ENCODE peak calls at places on chromosomes 3 and 15, in eight cellular contexts. One of them, this sample, is unnamed.

GRCh38 chr3:139343895-139344856 is at the start of gene MRPS22:
- DNase-seq in H7: peak; percentile 84
- DNase-seq in H9: peak; percentile 90
- DNase-seq in tibial artery: peak; percentile 85
- DNase-seq in small intestine: peak; percentile 91
- DNase-seq in upper lobe of right lung: peak; percentile 88
- DNase-seq in hepatocyte: peak; percentile 89
- DNase-seq in esophagus muscularis mucosa: no peak
- DNase-seq in this sample: peak; percentile 82

GRCh38 chr15:64333986-64334385 is 22.0 kb downstream of the CSNK1G1 start:
- DNase-seq in H9: no peak
- DNase-seq in H7: no peak
- DNase-seq in esophagus muscularis mucosa: no peak
- DNase-seq in hepatocyte: no peak
- DNase-seq in tibial artery: no peak
- DNase-seq in upper lobe of right lung: no peak
- DNase-seq in small intestine: no peak
- DNase-seq in this sample: no peak

GRCh38 chr3:105691633-105692032 is 177.2 kb downstream of the CBLB start:
- DNase-seq in H7: no peak
- DNase-seq in small intestine: no peak
- DNase-seq in esophagus muscularis mucosa: no peak
- DNase-seq in H9: no peak
- DNase-seq in hepatocyte: no peak
- DNase-seq in tibial artery: no peak
- DNase-seq in upper lobe of right lung: no peak
- DNase-seq in this sample: no peak

GRCh38 chr3:162391301-162391700 is 894.7 kb downstream of the OTOL1 start:
- DNase-seq in hepatocyte: no peak
- DNase-seq in small intestine: no peak
- DNase-seq in esophagus muscularis mucosa: no peak
- DNase-seq in upper lobe of right lung: no peak
- DNase-seq in H7: no peak
- DNase-seq in H9: no peak
- DNase-seq in tibial artery: no peak
- DNase-seq in this sample: no peak

GRCh38 chr3:182491571-182491970 is 301.7 kb upstream of the ATP11B start:
- DNase-seq in tibial artery: no peak
- DNase-seq in H7: no peak
- DNase-seq in esophagus muscularis mucosa: no peak
- DNase-seq in H9: no peak
- DNase-seq in hepatocyte: no peak
- DNase-seq in upper lobe of right lung: no peak
- DNase-seq in small intestine: no peak
- DNase-seq in this sample: no peak

GRCh38 chr3:13420051-13420816 is at the start of gene NUP210:
- DNase-seq in tibial artery: no peak
- DNase-seq in H7: peak; percentile 97
- DNase-seq in H9: peak; percentile 67
- DNase-seq in small intestine: peak; percentile 24
- DNase-seq in hepatocyte: peak; percentile 78
- DNase-seq in esophagus muscularis mucosa: no peak
- DNase-seq in upper lobe of right lung: peak; percentile 82
- DNase-seq in this sample: no peak

GRCh38 chr3:175111036-175111435 is 251.9 kb downstream of the NAALADL2 start:
- DNase-seq in tibial artery: no peak
- DNase-seq in esophagus muscularis mucosa: no peak
- DNase-seq in small intestine: no peak
- DNase-seq in H9: no peak
- DNase-seq in upper lobe of right lung: no peak
- DNase-seq in H7: no peak
- DNase-seq in hepatocyte: no peak
- DNase-seq in this sample: no peak

GRCh38 chr3:14031271-14031670 is 93.4 kb downstream of the CHCHD4 start:
- DNase-seq in H9: no peak
- DNase-seq in H7: no peak
- DNase-seq in upper lobe of right lung: no peak
- DNase-seq in tibial artery: no peak
- DNase-seq in small intestine: no peak
- DNase-seq in esophagus muscularis mucosa: no peak
- DNase-seq in hepatocyte: no peak
- DNase-seq in this sample: no peak

GRCh38 chr3:42473083-42473932 is 29.1 kb upstream of the VIPR1 start:
- DNase-seq in H7: no peak
- DNase-seq in hepatocyte: peak; percentile 20
- DNase-seq in small intestine: peak; percentile 57
- DNase-seq in tibial artery: no peak
- DNase-seq in upper lobe of right lung: peak; percentile 75
- DNase-seq in esophagus muscularis mucosa: peak; percentile 86
- DNase-seq in H9: no peak
- DNase-seq in this sample: no peak

GRCh38 chr15:82804575-82804949 is 1.3 kb downstream of the FSD2 start:
- DNase-seq in tibial artery: no peak
- DNase-seq in hepatocyte: no peak
- DNase-seq in H9: no peak
- DNase-seq in upper lobe of right lung: no peak
- DNase-seq in esophagus muscularis mucosa: no peak
- DNase-seq in H7: no peak
- DNase-seq in small intestine: no peak
- DNase-seq in this sample: no peak

GRCh38 chr15:99110581-99111320 is 5.9 kb downstream of the SYNM start:
- DNase-seq in esophagus muscularis mucosa: no peak
- DNase-seq in H7: no peak
- DNase-seq in small intestine: no peak
- DNase-seq in hepatocyte: no peak
- DNase-seq in upper lobe of right lung: no peak
- DNase-seq in tibial artery: no peak
- DNase-seq in H9: no peak
- DNase-seq in this sample: no peak

GRCh38 chr3:184172681-184173373 is 1.8 kb upstream of the AP2M1 start:
- DNase-seq in small intestine: no peak
- DNase-seq in H9: no peak
- DNase-seq in tibial artery: no peak
- DNase-seq in H7: no peak
- DNase-seq in esophagus muscularis mucosa: no peak
- DNase-seq in upper lobe of right lung: no peak
- DNase-seq in hepatocyte: no peak
- DNase-seq in this sample: no peak

DNA sequence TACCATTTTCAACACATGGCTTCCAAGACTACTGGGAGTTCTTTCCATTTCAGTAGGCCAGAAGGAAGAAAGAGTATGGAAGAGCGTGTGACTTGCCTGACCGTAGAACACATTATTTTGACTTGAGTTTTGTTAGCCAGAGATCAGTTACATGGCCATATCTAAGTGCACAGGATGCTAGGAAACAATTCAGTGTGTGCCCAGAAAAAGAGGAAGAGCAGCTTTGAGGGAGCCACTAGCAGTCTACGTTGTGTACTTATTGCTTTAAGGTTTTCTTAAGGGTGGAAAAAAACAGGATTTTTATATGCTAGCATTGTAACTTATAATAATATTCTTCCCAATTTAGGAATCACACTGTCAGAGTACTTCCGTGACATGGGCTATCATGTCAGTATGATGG is 44.1 kb upstream of the GRAMD1C start:
- DNase-seq in H9: no peak
- DNase-seq in H7: no peak
- DNase-seq in upper lobe of right lung: no peak
- DNase-seq in hepatocyte: no peak
- DNase-seq in tibial artery: no peak
- DNase-seq in small intestine: no peak
- DNase-seq in esophagus muscularis mucosa: no peak
- DNase-seq in this sample: no peak
- H3K27me3 ChIP-seq in H9: no peaks in the 10 kb centered on the region
- H3K27me3 ChIP-seq in H7: no peaks in the 10 kb centered on the region
- H3K27me3 ChIP-seq in upper lobe of right lung: no peaks in the 10 kb centered on the region
- H3K27me3 ChIP-seq in hepatocyte: no peaks in the 10 kb centered on the region
- H3K27me3 ChIP-seq in tibial artery: no peaks in the 10 kb centered on the region
- H3K27me3 ChIP-seq in small intestine: no peaks in the 10 kb centered on the region
- H3K27me3 ChIP-seq in esophagus muscularis mucosa: no peaks in the 10 kb centered on the region
- H3K27me3 ChIP-seq in this sample: no peaks in the 10 kb centered on the region

GRCh38 chr3:38721207-38721772 is 71.8 kb upstream of the SCN5A start:
- DNase-seq in tibial artery: no peak
- DNase-seq in upper lobe of right lung: no peak
- DNase-seq in hepatocyte: no peak
- DNase-seq in small intestine: no peak
- DNase-seq in H7: peak; percentile 49
- DNase-seq in esophagus muscularis mucosa: no peak
- DNase-seq in H9: no peak
- DNase-seq in this sample: no peak

GRCh38 chr3:38722760-38723568 is 73.5 kb upstream of the SCN5A start:
- DNase-seq in esophagus muscularis mucosa: no peak
- DNase-seq in H9: no peak
- DNase-seq in small intestine: no peak
- DNase-seq in hepatocyte: no peak
- DNase-seq in H7: no peak
- DNase-seq in upper lobe of right lung: no peak
- DNase-seq in tibial artery: no peak
- DNase-seq in this sample: no peak

GRCh38 chr3:38723569-38724391 is 74.3 kb upstream of the SCN5A start:
- DNase-seq in hepatocyte: no peak
- DNase-seq in H7: no peak
- DNase-seq in upper lobe of right lung: no peak
- DNase-seq in esophagus muscularis mucosa: no peak
- DNase-seq in small intestine: no peak
- DNase-seq in H9: no peak
- DNase-seq in tibial artery: no peak
- DNase-seq in this sample: no peak

GRCh38 chr3:38717603-38718240 is 68.2 kb upstream of the SCN5A start:
- DNase-seq in H9: no peak
- DNase-seq in small intestine: no peak
- DNase-seq in tibial artery: no peak
- DNase-seq in hepatocyte: no peak
- DNase-seq in upper lobe of right lung: no peak
- DNase-seq in esophagus muscularis mucosa: no peak
- DNase-seq in H7: no peak
- DNase-seq in this sample: no peak

GRCh38 chr3:38720465-38720864 is 71.0 kb upstream of the SCN5A start:
- DNase-seq in esophagus muscularis mucosa: no peak
- DNase-seq in hepatocyte: no peak
- DNase-seq in upper lobe of right lung: no peak
- DNase-seq in H7: peak; percentile 56
- DNase-seq in small intestine: no peak
- DNase-seq in tibial artery: no peak
- DNase-seq in H9: no peak
- DNase-seq in this sample: no peak
- H3K27me3 ChIP-seq in esophagus muscularis mucosa: no peaks in the 10 kb centered on the region
- H3K27me3 ChIP-seq in hepatocyte: peaks cover 2% of the 10 kb centered on the region
- H3K27me3 ChIP-seq in upper lobe of right lung: no peaks in the 10 kb centered on the region
- H3K27me3 ChIP-seq in H7: no peaks in the 10 kb centered on the region
- H3K27me3 ChIP-seq in small intestine: no peaks in the 10 kb centered on the region
- H3K27me3 ChIP-seq in tibial artery: no peaks in the 10 kb centered on the region
- H3K27me3 ChIP-seq in H9: no peaks in the 10 kb centered on the region
- H3K27me3 ChIP-seq in this sample: no peaks in the 10 kb centered on the region

DNA sequence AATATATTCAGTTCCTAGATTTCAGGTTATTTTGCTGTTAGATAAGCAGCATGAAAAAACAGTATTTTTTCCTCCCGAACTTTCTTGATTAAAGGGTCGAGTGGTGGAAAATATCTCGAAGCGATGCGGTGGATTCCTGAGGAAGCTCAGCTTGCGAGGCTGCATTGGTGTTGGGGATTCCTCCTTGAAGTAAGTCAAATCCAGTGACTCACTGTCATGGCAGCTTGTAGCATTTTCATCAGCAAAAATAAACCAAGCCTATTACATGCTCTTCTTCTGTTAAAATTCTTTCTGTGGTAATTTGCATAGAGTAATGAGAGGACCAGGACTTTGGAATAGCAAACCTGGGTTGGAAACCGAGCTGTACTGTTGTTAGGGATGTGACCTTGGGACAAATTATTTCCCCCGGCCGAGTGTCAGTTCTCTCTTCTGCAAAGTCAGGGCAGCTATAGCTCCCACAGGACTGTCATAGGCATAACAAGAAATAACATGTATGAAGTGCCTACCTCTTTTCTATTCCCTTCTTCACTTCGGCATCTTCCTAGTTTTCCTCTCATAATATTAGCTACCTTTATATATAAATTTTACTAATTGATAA is 75.6 kb downstream of the UBP1 start:
- DNase-seq in H7: no peak
- DNase-seq in small intestine: no peak
- DNase-seq in hepatocyte: no peak
- DNase-seq in tibial artery: no peak
- DNase-seq in esophagus muscularis mucosa: no peak
- DNase-seq in upper lobe of right lung: no peak
- DNase-seq in H9: no peak
- DNase-seq in this sample: no peak
- H3K27me3 ChIP-seq in H7: no peaks in the 10 kb centered on the region
- H3K27me3 ChIP-seq in small intestine: no peaks in the 10 kb centered on the region
- H3K27me3 ChIP-seq in hepatocyte: no peaks in the 10 kb centered on the region
- H3K27me3 ChIP-seq in tibial artery: no peaks in the 10 kb centered on the region
- H3K27me3 ChIP-seq in esophagus muscularis mucosa: no peaks in the 10 kb centered on the region
- H3K27me3 ChIP-seq in upper lobe of right lung: no peaks in the 10 kb centered on the region
- H3K27me3 ChIP-seq in H9: no peaks in the 10 kb centered on the region
- H3K27me3 ChIP-seq in this sample: no peaks in the 10 kb centered on the region

GRCh38 chr3:6524479-6524878 is 336.4 kb upstream of the GRM7 start:
- DNase-seq in tibial artery: no peak
- DNase-seq in esophagus muscularis mucosa: no peak
- DNase-seq in small intestine: no peak
- DNase-seq in H7: no peak
- DNase-seq in hepatocyte: no peak
- DNase-seq in upper lobe of right lung: no peak
- DNase-seq in H9: no peak
- DNase-seq in this sample: no peak

GRCh38 chr3:6528951-6529350 is 332.0 kb upstream of the GRM7 start:
- DNase-seq in upper lobe of right lung: no peak
- DNase-seq in tibial artery: no peak
- DNase-seq in H9: no peak
- DNase-seq in H7: no peak
- DNase-seq in small intestine: no peak
- DNase-seq in esophagus muscularis mucosa: no peak
- DNase-seq in hepatocyte: no peak
- DNase-seq in this sample: peak; percentile 25

GRCh38 chr3:6532101-6532500 is 328.8 kb upstream of the GRM7 start:
- DNase-seq in tibial artery: no peak
- DNase-seq in H7: no peak
- DNase-seq in hepatocyte: no peak
- DNase-seq in upper lobe of right lung: no peak
- DNase-seq in esophagus muscularis mucosa: no peak
- DNase-seq in H9: no peak
- DNase-seq in small intestine: no peak
- DNase-seq in this sample: no peak

GRCh38 chr3:6526321-6526720 is 334.6 kb upstream of the GRM7 start:
- DNase-seq in H7: no peak
- DNase-seq in tibial artery: no peak
- DNase-seq in small intestine: peak; percentile 13
- DNase-seq in esophagus muscularis mucosa: no peak
- DNase-seq in H9: no peak
- DNase-seq in upper lobe of right lung: no peak
- DNase-seq in hepatocyte: no peak
- DNase-seq in this sample: no peak

DNA sequence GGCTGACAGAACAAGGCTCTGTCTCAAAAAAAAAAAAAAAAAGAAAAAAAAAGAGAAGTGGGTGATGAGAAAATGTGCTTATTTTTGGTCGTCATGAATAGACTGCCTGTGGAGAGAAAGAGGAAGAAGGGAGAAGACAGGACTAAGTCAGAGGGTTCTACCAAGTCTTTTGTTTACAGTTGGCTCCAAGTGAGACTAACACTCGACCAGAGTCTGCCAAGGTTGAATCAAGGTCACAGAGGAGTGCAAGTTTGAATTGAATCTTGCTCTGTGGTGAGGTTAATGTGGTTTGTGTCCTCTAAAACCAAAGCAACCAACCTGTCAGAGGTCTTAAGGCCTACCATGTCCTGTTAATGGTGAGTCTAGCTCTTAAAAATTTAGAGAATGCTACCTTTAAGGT is 334.1 kb upstream of the GRM7 start:
- DNase-seq in esophagus muscularis mucosa: no peak
- DNase-seq in upper lobe of right lung: no peak
- DNase-seq in small intestine: no peak
- DNase-seq in hepatocyte: no peak
- DNase-seq in H9: no peak
- DNase-seq in H7: no peak
- DNase-seq in tibial artery: no peak
- DNase-seq in this sample: no peak
- H3K27me3 ChIP-seq in esophagus muscularis mucosa: no peaks in the 10 kb centered on the region
- H3K27me3 ChIP-seq in upper lobe of right lung: no peaks in the 10 kb centered on the region
- H3K27me3 ChIP-seq in small intestine: no peaks in the 10 kb centered on the region
- H3K27me3 ChIP-seq in hepatocyte: no peaks in the 10 kb centered on the region
- H3K27me3 ChIP-seq in H9: no peaks in the 10 kb centered on the region
- H3K27me3 ChIP-seq in H7: no peaks in the 10 kb centered on the region
- H3K27me3 ChIP-seq in tibial artery: no peaks in the 10 kb centered on the region
- H3K27me3 ChIP-seq in this sample: no peaks in the 10 kb centered on the region